ENCODE peak calls at places on chromosomes 1 and 21, in five cellular contexts. One of them, this sample, is unnamed.
A peak's percentile ranks its signal among the peaks of the same experiment; 100 is the strongest.

GRCh38 chr1:162530318-162530984 is 31.1 kb upstream of the UAP1 start:
- DNase-seq in ovary: no peak
- DNase-seq in transverse colon: peak; percentile 53
- DNase-seq in CD8-positive, alpha-beta T cell: no peak
- DNase-seq in stomach: no peak
- DNase-seq in this sample: peak; percentile 41

GRCh38 chr1:94207695-94208094 is 29.7 kb downstream of the ARHGAP29 start:
- DNase-seq in transverse colon: no peak
- DNase-seq in stomach: no peak
- DNase-seq in CD8-positive, alpha-beta T cell: no peak
- DNase-seq in ovary: no peak
- DNase-seq in this sample: no peak

GRCh38 chr1:207673399-207673798 is 28.5 kb downstream of the CR1L start:
- DNase-seq in transverse colon: no peak
- DNase-seq in ovary: no peak
- DNase-seq in CD8-positive, alpha-beta T cell: no peak
- DNase-seq in stomach: no peak
- DNase-seq in this sample: no peak

GRCh38 chr21:29299046-29299905 is 554 bp downstream of the BACH1 start:
- DNase-seq in ovary: peak; percentile 68
- DNase-seq in CD8-positive, alpha-beta T cell: peak; percentile 68
- DNase-seq in stomach: peak; percentile 67
- DNase-seq in transverse colon: peak; percentile 68
- DNase-seq in this sample: no peak

GRCh38 chr1:29390075-29390474 is 153.8 kb downstream of the PTPRU start:
- DNase-seq in CD8-positive, alpha-beta T cell: no peak
- DNase-seq in transverse colon: no peak
- DNase-seq in stomach: no peak
- DNase-seq in ovary: no peak
- DNase-seq in this sample: no peak

GRCh38 chr1:47791879-47792608 is 205.1 kb downstream of the TRABD2B start:
- DNase-seq in CD8-positive, alpha-beta T cell: no peak
- DNase-seq in ovary: no peak
- DNase-seq in transverse colon: no peak
- DNase-seq in stomach: no peak
- DNase-seq in this sample: no peak

GRCh38 chr1:215958836-215959235 is 391.7 kb downstream of the KCTD3 start:
- DNase-seq in CD8-positive, alpha-beta T cell: no peak
- DNase-seq in ovary: no peak
- DNase-seq in stomach: no peak
- DNase-seq in transverse colon: no peak
- DNase-seq in this sample: no peak

GRCh38 chr1:161173711-161174110 is 3.6 kb downstream of the B4GALT3 start:
- DNase-seq in transverse colon: no peak
- DNase-seq in stomach: no peak
- DNase-seq in ovary: peak; percentile 21
- DNase-seq in CD8-positive, alpha-beta T cell: no peak
- DNase-seq in this sample: no peak

GRCh38 chr1:185441608-185442007 is 124.6 kb upstream of the IVNS1ABP start:
- DNase-seq in ovary: no peak
- DNase-seq in CD8-positive, alpha-beta T cell: no peak
- DNase-seq in transverse colon: no peak
- DNase-seq in stomach: no peak
- DNase-seq in this sample: no peak

GRCh38 chr1:67980028-67980427 is 70.4 kb downstream of the DIRAS3 start:
- DNase-seq in stomach: no peak
- DNase-seq in ovary: no peak
- DNase-seq in transverse colon: no peak
- DNase-seq in CD8-positive, alpha-beta T cell: no peak
- DNase-seq in this sample: no peak

GRCh38 chr1:111904478-111905218 is 84.8 kb downstream of the KCND3 start:
- DNase-seq in stomach: no peak
- DNase-seq in ovary: no peak
- DNase-seq in CD8-positive, alpha-beta T cell: no peak
- DNase-seq in transverse colon: no peak
- DNase-seq in this sample: peak; percentile 9

GRCh38 chr1:36136535-36136934 is 11.5 kb upstream of the COL8A2 start:
- DNase-seq in ovary: no peak
- DNase-seq in transverse colon: no peak
- DNase-seq in stomach: no peak
- DNase-seq in CD8-positive, alpha-beta T cell: no peak
- DNase-seq in this sample: no peak

GRCh38 chr1:155776414-155776813 is 80.6 kb downstream of the GON4L start:
- DNase-seq in stomach: no peak
- DNase-seq in ovary: no peak
- DNase-seq in CD8-positive, alpha-beta T cell: no peak
- DNase-seq in transverse colon: no peak
- DNase-seq in this sample: no peak

GRCh38 chr1:56505792-56506191 is 73.6 kb downstream of the PLPP3 start:
- DNase-seq in ovary: no peak
- DNase-seq in stomach: no peak
- DNase-seq in transverse colon: no peak
- DNase-seq in CD8-positive, alpha-beta T cell: no peak
- DNase-seq in this sample: no peak

GRCh38 chr1:56501888-56502287 is 77.5 kb downstream of the PLPP3 start:
- DNase-seq in CD8-positive, alpha-beta T cell: no peak
- DNase-seq in ovary: no peak
- DNase-seq in transverse colon: no peak
- DNase-seq in stomach: no peak
- DNase-seq in this sample: no peak

GRCh38 chr1:56506314-56506743 is 73.0 kb downstream of the PLPP3 start:
- DNase-seq in CD8-positive, alpha-beta T cell: no peak
- DNase-seq in stomach: no peak
- DNase-seq in ovary: peak; percentile 49
- DNase-seq in transverse colon: peak; percentile 66
- DNase-seq in this sample: no peak

GRCh38 chr1:56506951-56507437 is 72.4 kb downstream of the PLPP3 start:
- DNase-seq in ovary: no peak
- DNase-seq in stomach: no peak
- DNase-seq in transverse colon: no peak
- DNase-seq in CD8-positive, alpha-beta T cell: no peak
- DNase-seq in this sample: no peak

DNA sequence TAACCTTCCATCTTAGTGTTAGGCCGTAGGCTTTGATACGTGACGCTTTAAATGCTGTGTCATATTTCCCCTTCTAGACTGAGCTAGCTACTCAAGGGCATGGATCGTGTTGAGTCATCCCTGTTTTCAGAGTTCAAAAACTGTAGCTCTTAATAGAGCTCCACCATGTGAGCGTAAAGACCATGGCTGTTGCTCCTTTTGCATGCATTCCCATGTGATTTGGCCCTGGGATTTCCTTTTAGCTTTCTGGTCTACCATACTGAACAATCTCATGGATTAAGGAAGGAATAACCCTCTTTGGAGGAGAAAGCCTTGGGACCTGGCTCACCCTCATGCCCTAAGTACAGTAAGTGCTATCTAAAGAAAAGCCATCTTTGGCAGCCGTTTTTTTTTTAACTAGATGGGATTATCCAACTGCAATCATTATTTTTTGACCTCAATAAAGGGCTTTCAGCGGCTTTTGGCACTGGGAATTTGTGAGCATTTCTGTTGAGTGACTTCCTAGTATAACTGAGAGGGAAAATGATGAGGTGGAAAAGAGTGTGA is 76.6 kb downstream of the PLPP3 start:
- DNase-seq in ovary: no peak
- DNase-seq in stomach: no peak
- DNase-seq in CD8-positive, alpha-beta T cell: no peak
- DNase-seq in transverse colon: no peak
- DNase-seq in this sample: no peak
- H3K4me1 ChIP-seq in ovary: peaks cover 25% of the 10 kb centered on the region
- H3K4me1 ChIP-seq in stomach: peaks cover 33% of the 10 kb centered on the region
- H3K4me1 ChIP-seq in CD8-positive, alpha-beta T cell: no peaks in the 10 kb centered on the region
- H3K4me1 ChIP-seq in transverse colon: peaks cover 22% of the 10 kb centered on the region
- H3K4me1 ChIP-seq in this sample: no peaks in the 10 kb centered on the region

GRCh38 chr1:174815036-174815435 is 184.7 kb upstream of the CACYBP start:
- DNase-seq in transverse colon: no peak
- DNase-seq in CD8-positive, alpha-beta T cell: no peak
- DNase-seq in stomach: no peak
- DNase-seq in ovary: no peak
- DNase-seq in this sample: no peak

GRCh38 chr1:174815474-174815908 is 184.3 kb upstream of the CACYBP start:
- DNase-seq in CD8-positive, alpha-beta T cell: no peak
- DNase-seq in transverse colon: no peak
- DNase-seq in stomach: no peak
- DNase-seq in ovary: no peak
- DNase-seq in this sample: no peak

GRCh38 chr1:174809755-174810280 is 189.9 kb upstream of the CACYBP start:
- DNase-seq in stomach: no peak
- DNase-seq in transverse colon: no peak
- DNase-seq in ovary: no peak
- DNase-seq in CD8-positive, alpha-beta T cell: no peak
- DNase-seq in this sample: no peak

GRCh38 chr1:174812026-174812425 is 187.7 kb upstream of the CACYBP start:
- DNase-seq in stomach: no peak
- DNase-seq in transverse colon: no peak
- DNase-seq in ovary: no peak
- DNase-seq in CD8-positive, alpha-beta T cell: no peak
- DNase-seq in this sample: no peak

DNA sequence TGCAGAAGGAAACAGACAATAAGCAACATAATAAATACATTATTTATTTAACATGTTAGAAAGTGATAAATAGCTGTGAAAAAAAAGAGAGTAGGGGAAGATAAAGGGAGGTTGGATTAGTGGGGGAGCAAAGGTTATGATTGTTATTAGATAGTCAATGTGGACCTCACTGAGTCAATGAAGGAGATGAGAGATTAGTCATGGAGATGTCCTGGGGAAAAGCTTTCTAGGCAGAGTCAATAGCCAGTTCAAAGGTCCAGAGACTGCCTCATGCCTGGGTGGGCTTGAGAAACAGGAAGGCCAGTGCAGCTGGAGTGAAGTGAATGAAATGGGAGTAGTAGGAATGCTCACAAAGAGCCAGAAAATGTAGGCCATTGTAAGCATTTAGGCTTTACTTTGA is 187.1 kb upstream of the CACYBP start:
- DNase-seq in transverse colon: no peak
- DNase-seq in ovary: no peak
- DNase-seq in CD8-positive, alpha-beta T cell: no peak
- DNase-seq in stomach: no peak
- DNase-seq in this sample: no peak
- H3K36me3 ChIP-seq in transverse colon: no peaks in the 10 kb centered on the region
- H3K36me3 ChIP-seq in ovary: no peaks in the 10 kb centered on the region
- H3K36me3 ChIP-seq in CD8-positive, alpha-beta T cell: no peaks in the 10 kb centered on the region
- H3K36me3 ChIP-seq in stomach: no peaks in the 10 kb centered on the region
- H3K36me3 ChIP-seq in this sample: no peaks in the 10 kb centered on the region

GRCh38 chr1:201505505-201505893 is 1.4 kb downstream of the CSRP1 start:
- DNase-seq in CD8-positive, alpha-beta T cell: no peak
- DNase-seq in ovary: no peak
- DNase-seq in transverse colon: peak; percentile 55
- DNase-seq in stomach: no peak
- DNase-seq in this sample: no peak
- H3K4me1 ChIP-seq in CD8-positive, alpha-beta T cell: peaks cover 26% of the 10 kb centered on the region
- H3K4me1 ChIP-seq in ovary: peaks cover 32% of the 10 kb centered on the region
- H3K4me1 ChIP-seq in transverse colon: peaks cover 66% of the 10 kb centered on the region
- H3K4me1 ChIP-seq in stomach: peaks cover 71% of the 10 kb centered on the region
- H3K4me1 ChIP-seq in this sample: peaks cover 14% of the 10 kb centered on the region

GRCh38 chr21:45536301-45537081 is 5.7 kb downstream of the SLC19A1 start:
- DNase-seq in stomach: peak; percentile 25
- DNase-seq in transverse colon: peak; percentile 6
- DNase-seq in CD8-positive, alpha-beta T cell: no peak
- DNase-seq in ovary: peak; percentile 34
- DNase-seq in this sample: no peak
- H3K36me3 ChIP-seq in stomach: peaks cover 8% of the 10 kb centered on the region
- H3K36me3 ChIP-seq in transverse colon: no peaks in the 10 kb centered on the region
- H3K36me3 ChIP-seq in CD8-positive, alpha-beta T cell: no peaks in the 10 kb centered on the region
- H3K36me3 ChIP-seq in ovary: no peaks in the 10 kb centered on the region
- H3K36me3 ChIP-seq in this sample: peaks cover 19% of the 10 kb centered on the region

This sample was measured in iPS DF 6.9.